ENCODE peak calls at places on chromosomes 1 and 21, in six cellular contexts. O is iris pigment epithelial cell, U is AG20443, D is upper lobe of right lung, X is tibial nerve, S is A549. G is an unnamed sample.

GRCh38 chr1:221637641-221638041 is 104.2 kb downstream of the DUSP10 start:
- DNase-seq in O (peak; percentile 35), U (peak; percentile 51), D (no peak), X (no peak), S (no peak), G (no peak)

GRCh38 chr1:24929091-24929875 is 793 bp downstream of the RUNX3 start:
- DNase-seq in O (no peak), U (peak; percentile 52), D (no peak), X (no peak), S (peak; percentile 15), G (no peak)

GRCh38 chr1:59408608-59409007 is 111.7 kb downstream of the FGGY start:
- DNase-seq in O (peak; percentile 51), U (peak; percentile 22), D (no peak), X (no peak), S (no peak), G (peak; percentile 40)

GRCh38 chr1:146031476-146031875 is 9.9 kb upstream of the HJV start:
- DNase-seq in O (no peak), U (no peak), D (no peak), X (no peak), S (no peak), G (no peak)

GRCh38 chr1:119594386-119594785 is 53.7 kb downstream of the ZNF697 start:
- DNase-seq in O (no peak), U (peak; percentile 13), D (no peak), X (no peak), S (no peak), G (peak; percentile 87)

GRCh38 chr1:91004145-91004544 is 17.7 kb downstream of the ZNF644 start:
- DNase-seq in O (no peak), U (no peak), D (no peak), X (no peak), S (no peak), G (no peak)

GRCh38 chr1:54640863-54641836 is at the start of gene MROH7:
- DNase-seq in O (no peak), U (no peak), D (no peak), X (no peak), S (no peak), G (no peak)

GRCh38 chr1:74426208-74426932 is 86.0 kb downstream of the LRRC53 start:
- DNase-seq in O (no peak), U (no peak), D (no peak), X (no peak), S (no peak), G (peak; percentile 5)

GRCh38 chr21:17673261-17674020 is 60.7 kb upstream of the BTG3 start:
- DNase-seq in O (no peak), U (peak; percentile 47), D (no peak), X (no peak), S (no peak), G (peak; percentile 38)

GRCh38 chr1:109617291-109617801 is 2.1 kb downstream of the GNAT2 start:
- DNase-seq in O (peak; percentile 96), U (peak; percentile 82), D (no peak), X (no peak), S (no peak), G (peak; percentile 97)

GRCh38 chr1:49842596-49842995 is 181.2 kb downstream of the AGBL4 start:
- DNase-seq in O (no peak), U (no peak), D (no peak), X (no peak), S (no peak), G (no peak)

GRCh38 chr1:21217812-21218596 is 41.3 kb upstream of the EIF4G3 start:
- DNase-seq in O (peak; percentile 28), U (peak; percentile 59), D (no peak), X (peak; percentile 46), S (peak; percentile 25), G (no peak)

GRCh38 chr21:32921632-32922230 is 104.0 kb upstream of the OLIG2 start:
- DNase-seq in O (no peak), U (peak; percentile 21), D (peak; percentile 72), X (no peak), S (no peak), G (no peak)

G was measured in astrocyte.